ENCODE peak calls at places on chromosomes 6 and 20, in five cellular contexts. I is BJ, B is brain microvascular endothelial cell, P is T-cell, E is AG09309. S is an unnamed sample.

GRCh38 chr6:6866656-6867390 is 240.9 kb upstream of the RREB1 start:
- DNase-seq in I (no peak), B (no peak), P (no peak), E (no peak), S (no peak)

GRCh38 chr20:58546312-58546711 is 31.1 kb upstream of the APCDD1L start:
- DNase-seq in I (no peak), B (no peak), P (no peak), E (no peak), S (no peak)

GRCh38 chr20:58670097-58670496 is 19.0 kb downstream of the STX16 start:
- DNase-seq in I (no peak), B (no peak), P (no peak), E (no peak), S (no peak)

GRCh38 chr6:155595264-155595663 is 139.6 kb upstream of the NOX3 start:
- DNase-seq in I (no peak), B (no peak), P (no peak), E (no peak), S (no peak)

GRCh38 chr6:45377555-45378323 is at the start of gene SUPT3H:
- DNase-seq in I (peak), B (peak), P (peak), E (peak), S (no peak)

GRCh38 chr6:39387785-39388184 is 65.3 kb upstream of the KCNK16 start:
- DNase-seq in I (no peak), B (no peak), P (no peak), E (no peak), S (no peak)

GRCh38 chr20:50744143-50744792 is 12.9 kb downstream of the PARD6B start:
- DNase-seq in I (peak), B (peak), P (no peak), E (peak), S (no peak)

GRCh38 chr6:7684843-7685242 is 41.1 kb upstream of the BMP6 start:
- DNase-seq in I (no peak), B (no peak), P (no peak), E (no peak), S (no peak)

GRCh38 chr6:6588064-6588923 is at the start of gene LY86:
- DNase-seq in I (no peak), B (no peak), P (no peak), E (no peak), S (no peak)

GRCh38 chr6:92945799-92946198 is 473.6 kb downstream of the EPHA7 start:
- DNase-seq in I (no peak), B (no peak), P (no peak), E (no peak), S (peak)